ENCODE peak calls at places on chromosomes 6 and 20, in eight cellular contexts. F, T, X, C, Z, K, A and L are unnamed samples.

GRCh38 chr6:82408952-82409421 is 45.4 kb downstream of the TPBG start:
- DNase-seq in A (peak), Z (no peak), C (no peak), F (no peak), T (no peak), K (no peak), X (no peak), L (no peak)

GRCh38 chr20:48983423-48984400 is 62.2 kb downstream of the ARFGEF2 start:
- DNase-seq in C (no peak), X (no peak), T (no peak), K (no peak), Z (no peak), A (peak), F (no peak), L (no peak)

GRCh38 chr6:21189721-21190120 is 403.8 kb upstream of the SOX4 start:
- DNase-seq in Z (no peak), K (no peak), C (peak), T (no peak), X (no peak), F (no peak), A (no peak), L (no peak)

GRCh38 chr6:152529364-152529763 is 107.8 kb downstream of the SYNE1 start:
- DNase-seq in Z (no peak), K (no peak), A (no peak), C (no peak), T (no peak), X (no peak), F (no peak), L (no peak)

GRCh38 chr6:14682821-14683220 is 563.0 kb upstream of the JARID2 start:
- DNase-seq in K (no peak), X (no peak), C (no peak), Z (no peak), T (no peak), A (no peak), F (no peak), L (no peak)

GRCh38 chr6:21586760-21587181 is 6.8 kb upstream of the SOX4 start:
- DNase-seq in A (no peak), C (no peak), Z (no peak), X (no peak), K (no peak), F (no peak), T (no peak), L (no peak)

GRCh38 chr6:136566851-136567250 is 16.6 kb upstream of the MAP7 start:
- DNase-seq in A (no peak), X (no peak), K (no peak), T (no peak), C (no peak), F (no peak), Z (no peak), L (no peak)

GRCh38 chr6:156425374-156425773 is 351.8 kb upstream of the ARID1B start:
- DNase-seq in X (no peak), F (no peak), K (no peak), Z (no peak), A (peak), C (no peak), T (no peak), L (no peak)

GRCh38 chr20:43583982-43584432 is 6.7 kb upstream of the IFT52 start:
- DNase-seq in A (peak), C (no peak), F (peak), Z (no peak), T (no peak), X (no peak), K (no peak), L (peak)

GRCh38 chr20:36573798-36574277 is 441 bp downstream of the TGIF2 start:
- DNase-seq in X (peak), A (no peak), C (no peak), Z (peak), K (peak), T (peak), F (peak), L (peak)